ENCODE peak calls at places on chromosomes 11 and 22, in seven cellular contexts. One of them, this sample, is unnamed.

GRCh38 chr11:70173018-70173417 is 30.1 kb upstream of the FADD start:
- DNase-seq in neural crest cell: no peak
- DNase-seq in GM10248: no peak
- DNase-seq in heart right ventricle: no peak
- DNase-seq in ovary: no peak
- DNase-seq in PC-3: no peak
- DNase-seq in tibial artery: no peak
- DNase-seq in this sample: no peak

GRCh38 chr11:29448246-29448877 is 568.5 kb downstream of the KCNA4 start:
- DNase-seq in neural crest cell: peak
- DNase-seq in GM10248: no peak
- DNase-seq in heart right ventricle: no peak
- DNase-seq in ovary: no peak
- DNase-seq in PC-3: peak
- DNase-seq in tibial artery: no peak
- DNase-seq in this sample: no peak

GRCh38 chr11:132238331-132238730 is 867.9 kb downstream of the NTM start:
- DNase-seq in neural crest cell: no peak
- DNase-seq in GM10248: no peak
- DNase-seq in heart right ventricle: no peak
- DNase-seq in ovary: no peak
- DNase-seq in PC-3: no peak
- DNase-seq in tibial artery: no peak
- DNase-seq in this sample: no peak

GRCh38 chr11:125494987-125495725 is 909 bp downstream of the FEZ1 start:
- DNase-seq in neural crest cell: peak
- DNase-seq in GM10248: peak
- DNase-seq in heart right ventricle: peak
- DNase-seq in ovary: peak
- DNase-seq in PC-3: no peak
- DNase-seq in tibial artery: peak
- DNase-seq in this sample: no peak

GRCh38 chr22:46068908-46069481 is 81.3 kb upstream of the PPARA start:
- DNase-seq in neural crest cell: no peak
- DNase-seq in GM10248: no peak
- DNase-seq in heart right ventricle: no peak
- DNase-seq in ovary: peak
- DNase-seq in PC-3: peak
- DNase-seq in tibial artery: peak
- DNase-seq in this sample: no peak

GRCh38 chr22:29726512-29727247 is 6.9 kb downstream of the CABP7 start:
- DNase-seq in neural crest cell: no peak
- DNase-seq in GM10248: no peak
- DNase-seq in heart right ventricle: no peak
- DNase-seq in ovary: no peak
- DNase-seq in PC-3: no peak
- DNase-seq in tibial artery: no peak
- DNase-seq in this sample: no peak

GRCh38 chr11:129435499-129436245 is 60.0 kb downstream of the BARX2 start:
- DNase-seq in neural crest cell: no peak
- DNase-seq in GM10248: no peak
- DNase-seq in heart right ventricle: no peak
- DNase-seq in ovary: no peak
- DNase-seq in PC-3: no peak
- DNase-seq in tibial artery: no peak
- DNase-seq in this sample: no peak

GRCh38 chr11:44426119-44426518 is 116.2 kb upstream of the ALX4 start:
- DNase-seq in neural crest cell: no peak
- DNase-seq in GM10248: no peak
- DNase-seq in heart right ventricle: no peak
- DNase-seq in ovary: no peak
- DNase-seq in PC-3: no peak
- DNase-seq in tibial artery: no peak
- DNase-seq in this sample: no peak

GRCh38 chr11:92130432-92130831 is 94.2 kb upstream of the FAT3 start:
- DNase-seq in neural crest cell: no peak
- DNase-seq in GM10248: no peak
- DNase-seq in heart right ventricle: no peak
- DNase-seq in ovary: no peak
- DNase-seq in PC-3: peak
- DNase-seq in tibial artery: no peak
- DNase-seq in this sample: no peak

GRCh38 chr11:92141159-92141558 is 83.5 kb upstream of the FAT3 start:
- DNase-seq in neural crest cell: no peak
- DNase-seq in GM10248: no peak
- DNase-seq in heart right ventricle: no peak
- DNase-seq in ovary: no peak
- DNase-seq in PC-3: no peak
- DNase-seq in tibial artery: no peak
- DNase-seq in this sample: no peak

GRCh38 chr11:87819141-87819540 is 356.1 kb downstream of the RAB38 start:
- DNase-seq in neural crest cell: no peak
- DNase-seq in GM10248: no peak
- DNase-seq in heart right ventricle: no peak
- DNase-seq in ovary: no peak
- DNase-seq in PC-3: no peak
- DNase-seq in tibial artery: no peak
- DNase-seq in this sample: no peak

GRCh38 chr11:76802151-76802550 is 19.0 kb downstream of the TSKU start:
- DNase-seq in neural crest cell: no peak
- DNase-seq in GM10248: no peak
- DNase-seq in heart right ventricle: no peak
- DNase-seq in ovary: no peak
- DNase-seq in PC-3: no peak
- DNase-seq in tibial artery: no peak
- DNase-seq in this sample: no peak

GRCh38 chr11:128323381-128323780 is 264.0 kb downstream of the ETS1 start:
- DNase-seq in neural crest cell: no peak
- DNase-seq in GM10248: peak
- DNase-seq in heart right ventricle: peak
- DNase-seq in ovary: no peak
- DNase-seq in PC-3: no peak
- DNase-seq in tibial artery: no peak
- DNase-seq in this sample: no peak

GRCh38 chr22:20089977-20090729 is 10.1 kb downstream of the DGCR8 start:
- DNase-seq in neural crest cell: no peak
- DNase-seq in GM10248: no peak
- DNase-seq in heart right ventricle: no peak
- DNase-seq in ovary: no peak
- DNase-seq in PC-3: no peak
- DNase-seq in tibial artery: no peak
- DNase-seq in this sample: peak

GRCh38 chr11:55357560-55358184 is 10.1 kb upstream of the OR4A15 start:
- DNase-seq in neural crest cell: no peak
- DNase-seq in GM10248: no peak
- DNase-seq in heart right ventricle: no peak
- DNase-seq in ovary: no peak
- DNase-seq in PC-3: peak
- DNase-seq in tibial artery: no peak
- DNase-seq in this sample: no peak

GRCh38 chr11:106644824-106645223 is 373.5 kb downstream of the GUCY1A2 start:
- DNase-seq in neural crest cell: no peak
- DNase-seq in GM10248: no peak
- DNase-seq in heart right ventricle: no peak
- DNase-seq in ovary: no peak
- DNase-seq in PC-3: peak
- DNase-seq in tibial artery: no peak
- DNase-seq in this sample: no peak

GRCh38 chr11:69210660-69211035 is 54.9 kb downstream of the SMIM38 start:
- DNase-seq in neural crest cell: no peak
- DNase-seq in GM10248: no peak
- DNase-seq in heart right ventricle: no peak
- DNase-seq in ovary: no peak
- DNase-seq in PC-3: no peak
- DNase-seq in tibial artery: no peak
- DNase-seq in this sample: no peak

GRCh38 chr11:76653674-76654309 is 16.8 kb downstream of the LRRC32 start:
- DNase-seq in neural crest cell: no peak
- DNase-seq in GM10248: no peak
- DNase-seq in heart right ventricle: peak
- DNase-seq in ovary: no peak
- DNase-seq in PC-3: no peak
- DNase-seq in tibial artery: peak
- DNase-seq in this sample: no peak

DNA sequence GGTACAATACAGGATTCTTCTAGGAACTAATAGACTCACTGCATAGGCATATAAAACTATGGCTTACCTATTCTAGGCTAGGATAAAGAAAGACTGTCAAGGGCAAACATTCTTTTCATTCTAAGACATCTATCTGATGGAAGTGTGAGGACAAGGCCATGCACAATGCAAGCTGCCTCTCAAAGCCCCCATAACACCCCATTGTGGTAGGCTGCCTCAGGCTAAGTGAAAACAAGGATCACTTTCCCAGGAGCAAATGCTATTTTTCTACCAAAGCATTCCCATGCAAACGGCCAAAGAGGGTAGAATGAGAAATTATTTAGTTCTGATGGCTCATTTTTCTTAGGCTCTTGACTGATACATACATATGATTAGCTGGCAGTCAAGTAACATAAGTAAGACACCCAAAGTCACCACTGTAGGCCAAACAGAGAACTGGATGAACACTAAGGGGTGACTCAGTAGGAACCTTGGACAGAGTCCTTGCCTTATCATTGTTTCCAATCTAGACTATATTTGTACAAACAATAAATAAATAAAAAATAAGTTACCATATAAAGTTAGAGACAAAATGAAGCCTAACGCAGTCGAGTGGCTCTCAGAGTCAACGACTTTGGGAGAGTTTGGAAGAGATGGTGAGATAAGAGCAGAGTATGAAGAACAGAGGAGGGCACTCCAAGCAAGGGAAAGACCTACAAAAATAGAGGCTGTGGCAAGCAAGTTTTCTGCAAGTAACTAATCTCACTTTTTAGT is 303.6 kb downstream of the SBF2 start:
- DNase-seq in neural crest cell: no peak
- DNase-seq in GM10248: no peak
- DNase-seq in heart right ventricle: no peak
- DNase-seq in ovary: no peak
- DNase-seq in PC-3: peak
- DNase-seq in tibial artery: no peak
- DNase-seq in this sample: no peak
- TF ChIP-seq CTCF in neural crest cell: no peak
- TF ChIP-seq CTCF in GM10248: no peak
- TF ChIP-seq CTCF in heart right ventricle: no peak
- TF ChIP-seq CTCF in ovary: no peak
- TF ChIP-seq CTCF in PC-3: peak
- TF ChIP-seq CTCF in tibial artery: peak
- TF ChIP-seq CTCF in this sample: no peak

GRCh38 chr22:44441401-44442185 is 56.4 kb downstream of the RTL6 start:
- DNase-seq in neural crest cell: no peak
- DNase-seq in GM10248: no peak
- DNase-seq in heart right ventricle: no peak
- DNase-seq in ovary: no peak
- DNase-seq in PC-3: no peak
- DNase-seq in tibial artery: peak
- DNase-seq in this sample: peak
- TF ChIP-seq CTCF in neural crest cell: no peak
- TF ChIP-seq CTCF in GM10248: no peak
- TF ChIP-seq CTCF in heart right ventricle: no peak
- TF ChIP-seq CTCF in ovary: no peak
- TF ChIP-seq CTCF in PC-3: no peak
- TF ChIP-seq CTCF in tibial artery: no peak
- TF ChIP-seq CTCF in this sample: no peak

GRCh38 chr11:63942803-63943202 is 4.0 kb downstream of the NAA40 start:
- DNase-seq in neural crest cell: no peak
- DNase-seq in GM10248: no peak
- DNase-seq in heart right ventricle: no peak
- DNase-seq in ovary: no peak
- DNase-seq in PC-3: no peak
- DNase-seq in tibial artery: no peak
- DNase-seq in this sample: no peak

GRCh38 chr11:63940786-63941185 is 2.0 kb downstream of the NAA40 start:
- DNase-seq in neural crest cell: no peak
- DNase-seq in GM10248: no peak
- DNase-seq in heart right ventricle: no peak
- DNase-seq in ovary: no peak
- DNase-seq in PC-3: no peak
- DNase-seq in tibial artery: no peak
- DNase-seq in this sample: no peak

GRCh38 chr11:63941901-63942300 is 3.1 kb downstream of the NAA40 start:
- DNase-seq in neural crest cell: no peak
- DNase-seq in GM10248: no peak
- DNase-seq in heart right ventricle: no peak
- DNase-seq in ovary: no peak
- DNase-seq in PC-3: no peak
- DNase-seq in tibial artery: no peak
- DNase-seq in this sample: no peak

GRCh38 chr11:63944987-63945386 is 6.2 kb downstream of the NAA40 start:
- DNase-seq in neural crest cell: no peak
- DNase-seq in GM10248: no peak
- DNase-seq in heart right ventricle: peak
- DNase-seq in ovary: peak
- DNase-seq in PC-3: no peak
- DNase-seq in tibial artery: peak
- DNase-seq in this sample: no peak

DNA sequence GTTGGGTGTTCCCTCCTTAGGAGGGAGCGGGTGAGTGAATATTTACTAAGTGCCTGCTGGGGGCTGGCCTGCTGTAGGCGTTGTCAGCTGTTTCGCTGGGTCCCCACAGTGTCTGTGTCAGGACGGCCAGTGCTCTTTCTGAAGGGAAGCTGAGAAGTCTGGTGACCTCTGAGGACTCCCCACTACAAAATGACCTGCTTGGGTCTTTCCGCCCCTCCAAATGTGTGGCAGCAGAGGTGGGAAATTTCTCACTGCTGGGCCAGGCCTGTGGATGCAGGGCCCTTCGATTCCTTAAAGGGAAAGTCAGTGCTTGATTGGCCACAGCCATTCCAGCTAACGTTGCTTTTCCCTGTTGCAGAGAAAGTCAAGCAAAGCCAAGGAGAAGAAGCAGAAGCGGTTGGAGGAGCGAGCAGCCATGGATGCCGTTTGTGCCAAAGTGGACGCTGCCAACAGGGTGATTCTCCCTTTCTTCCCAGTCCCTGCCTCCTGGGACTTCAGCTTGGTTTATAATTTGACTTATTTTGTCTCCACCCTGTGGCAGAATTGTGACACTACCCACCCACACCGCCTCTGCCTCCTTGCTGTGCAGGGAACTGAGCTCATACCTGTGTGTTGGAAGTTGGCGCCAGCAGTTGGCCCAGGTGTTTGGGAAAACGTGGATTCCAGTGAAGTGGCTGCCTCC is 6.8 kb downstream of the NAA40 start:
- DNase-seq in neural crest cell: peak
- DNase-seq in GM10248: peak
- DNase-seq in heart right ventricle: peak
- DNase-seq in ovary: peak
- DNase-seq in PC-3: peak
- DNase-seq in tibial artery: peak
- DNase-seq in this sample: no peak
- TF ChIP-seq CTCF in neural crest cell: peak
- TF ChIP-seq CTCF in GM10248: peak
- TF ChIP-seq CTCF in heart right ventricle: peak
- TF ChIP-seq CTCF in ovary: peak
- TF ChIP-seq CTCF in PC-3: peak
- TF ChIP-seq CTCF in tibial artery: peak
- TF ChIP-seq CTCF in this sample: peak

DNA sequence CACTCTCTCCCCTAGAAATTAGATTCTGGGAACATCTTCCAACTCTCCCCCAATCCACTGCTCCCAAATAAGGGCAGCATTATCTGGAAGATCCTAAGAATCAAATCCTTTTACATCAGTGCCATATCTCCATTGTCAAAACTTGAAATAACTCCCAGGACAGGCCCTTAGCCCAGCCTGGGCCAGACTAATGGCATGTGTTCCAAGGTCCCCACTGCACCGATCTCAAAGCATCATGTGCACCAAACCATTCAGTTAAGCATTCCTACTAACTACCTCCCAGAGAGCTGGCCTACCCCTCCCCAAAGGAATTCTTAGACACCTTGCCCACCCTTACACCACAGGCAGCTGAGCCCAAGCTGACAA is 44.2 kb upstream of the POU2AF1 start:
- DNase-seq in neural crest cell: no peak
- DNase-seq in GM10248: no peak
- DNase-seq in heart right ventricle: no peak
- DNase-seq in ovary: no peak
- DNase-seq in PC-3: no peak
- DNase-seq in tibial artery: no peak
- DNase-seq in this sample: no peak
- TF ChIP-seq CTCF in neural crest cell: no peak
- TF ChIP-seq CTCF in GM10248: no peak
- TF ChIP-seq CTCF in heart right ventricle: no peak
- TF ChIP-seq CTCF in ovary: no peak
- TF ChIP-seq CTCF in PC-3: no peak
- TF ChIP-seq CTCF in tibial artery: no peak
- TF ChIP-seq CTCF in this sample: peak

This sample was measured in CD14-positive monocyte.